ENCODE peak calls at places on chromosome X, in five cellular contexts. T is stimulated activated CD8-positive, alpha-beta memory T cell treated with anti-CD3 and anti-CD28 coated beads, Interleukin-2, amount 100 ng/mL, for 1 hour; P is GM10248; B is spleen; D is CD8-positive, alpha-beta memory T cell. R is an unnamed sample.
A peak's percentile ranks its signal among the peaks of the same experiment; 100 is the strongest.

GRCh38 chrX:20363003-20363674 is 96.4 kb upstream of the RPS6KA3 start:
- DNase-seq in T (no peak), P (no peak), B (no peak), D (no peak), R (no peak)

GRCh38 chrX:11381464-11381863 is 88.3 kb downstream of the AMELX start:
- DNase-seq in T (no peak), P (peak; percentile 9), B (no peak), D (no peak), R (peak; percentile 46)

GRCh38 chrX:81174286-81174685 is 27.4 kb downstream of the HMGN5 start:
- DNase-seq in T (no peak), P (no peak), B (no peak), D (peak; percentile 6), R (no peak)

GRCh38 chrX:20515841-20516461 is 249.2 kb upstream of the RPS6KA3 start:
- DNase-seq in T (no peak), P (peak; percentile 35), B (no peak), D (no peak), R (peak; percentile 15)

GRCh38 chrX:149631293-149632165 is at the start of gene TMEM185A:
- DNase-seq in T (peak; percentile 51), P (peak; percentile 83), B (peak; percentile 93), D (peak; percentile 73), R (peak; percentile 77)

GRCh38 chrX:72352786-72353185 is 47.1 kb upstream of the CITED1 start:
- DNase-seq in T (no peak), P (no peak), B (no peak), D (no peak), R (no peak)

GRCh38 chrX:69674891-69675290 is 59.0 kb downstream of the EDA start:
- DNase-seq in T (no peak), P (no peak), B (no peak), D (no peak), R (no peak)

GRCh38 chrX:458631-459061 is 71.9 kb upstream of the PPP2R3B start:
- DNase-seq in T (no peak), P (no peak), B (peak; percentile 53), D (no peak), R (no peak)

GRCh38 chrX:139720136-139720535 is 12.2 kb upstream of the MCF2 start:
- DNase-seq in T (no peak), P (no peak), B (no peak), D (no peak), R (no peak)

GRCh38 chrX:136525738-136526606 is 6.0 kb upstream of the VGLL1 start:
- DNase-seq in T (no peak), P (no peak), B (no peak), D (no peak), R (peak; percentile 39)

GRCh38 chrX:15515931-15516330 is 15.3 kb downstream of the BMX start:
- DNase-seq in T (no peak), P (no peak), B (no peak), D (no peak), R (no peak)

GRCh38 chrX:119753639-119754257 is 4.6 kb upstream of the SOWAHD start:
- DNase-seq in T (no peak), P (no peak), B (peak; percentile 32), D (peak; percentile 78), R (peak; percentile 67)

GRCh38 chrX:69489625-69490024 is 14.5 kb upstream of the NALF2 start:
- DNase-seq in T (no peak), P (no peak), B (no peak), D (no peak), R (no peak)